ENCODE peak calls at places on chromosomes 6 and 20, in six cellular contexts. A is NCI-H774, K is left ventricle myocardium superior, U is retina, V is substantia nigra, O is dorsolateral prefrontal cortex. H is an unnamed sample.

GRCh38 chr20:9342651-9343050 is 171.7 kb upstream of the LAMP5 start:
- DNase-seq in A (no peak), K (no peak), U (no peak), V (no peak), O (no peak), H (no peak)

GRCh38 chr6:98041072-98041471 is 758.1 kb upstream of the MMS22L start:
- DNase-seq in A (no peak), K (no peak), U (no peak), V (no peak), O (no peak), H (no peak)

GRCh38 chr20:25256226-25256859 is 8.5 kb downstream of the PYGB start:
- DNase-seq in A (no peak), K (no peak), U (no peak), V (no peak), O (no peak), H (no peak)

GRCh38 chr20:49888341-49889244 is 26.7 kb downstream of the SPATA2 start:
- DNase-seq in A (no peak), K (no peak), U (peak), V (peak), O (peak), H (no peak)

GRCh38 chr6:37056439-37057127 is 51.1 kb downstream of the FGD2 start:
- DNase-seq in A (no peak), K (no peak), U (no peak), V (no peak), O (no peak), H (no peak)

GRCh38 chr6:153965996-153966395 is 73.0 kb upstream of the OPRM1 start:
- DNase-seq in A (no peak), K (no peak), U (no peak), V (no peak), O (no peak), H (no peak)

GRCh38 chr20:51497542-51498467 is 44.7 kb downstream of the NFATC2 start:
- DNase-seq in A (no peak), K (peak), U (no peak), V (no peak), O (no peak), H (no peak)

GRCh38 chr6:94636780-94637385 is 940.5 kb upstream of the MANEA start:
- DNase-seq in A (no peak), K (no peak), U (peak), V (no peak), O (no peak), H (no peak)

GRCh38 chr6:49462071-49462470 is 982 bp downstream of the MMUT start:
- DNase-seq in A (no peak), K (no peak), U (peak), V (no peak), O (no peak), H (no peak)

GRCh38 chr20:45919536-45919933 is 7.6 kb upstream of the PLTP start:
- DNase-seq in A (peak), K (peak), U (no peak), V (no peak), O (no peak), H (no peak)

GRCh38 chr6:63272397-63272796 is 47.4 kb downstream of the LGSN start:
- DNase-seq in A (peak), K (no peak), U (no peak), V (no peak), O (no peak), H (no peak)

GRCh38 chr20:58244517-58245030 is 16.1 kb upstream of the ANKRD60 start:
- DNase-seq in A (no peak), K (no peak), U (no peak), V (no peak), O (no peak), H (no peak)

GRCh38 chr6:89284963-89285735 is 29.9 kb downstream of the GABRR2 start:
- DNase-seq in A (no peak), K (no peak), U (no peak), V (no peak), O (no peak), H (no peak)

GRCh38 chr6:120774275-120774674 is 560.0 kb downstream of the TBC1D32 start:
- DNase-seq in A (no peak), K (no peak), U (no peak), V (no peak), O (no peak), H (no peak)

GRCh38 chr6:128580224-128581110 is 60.1 kb upstream of the PTPRK start:
- DNase-seq in A (no peak), K (peak), U (no peak), V (no peak), O (no peak), H (no peak)

GRCh38 chr20:48959902-48960550 is 38.5 kb downstream of the ARFGEF2 start:
- DNase-seq in A (no peak), K (no peak), U (no peak), V (no peak), O (no peak), H (no peak)

GRCh38 chr6:151651639-151652038 is 155.8 kb upstream of the ESR1 start:
- DNase-seq in A (no peak), K (no peak), U (no peak), V (no peak), O (no peak), H (no peak)

GRCh38 chr6:16762265-16762546 is 946 bp upstream of the ATXN1 start:
- DNase-seq in A (no peak), K (no peak), U (no peak), V (no peak), O (no peak), H (no peak)

GRCh38 chr6:146135167-146135566 is 106.3 kb downstream of the GRM1 start:
- DNase-seq in A (no peak), K (no peak), U (no peak), V (no peak), O (no peak), H (no peak)

GRCh38 chr20:4064118-4064962 is 49.0 kb upstream of the RNF24 start:
- DNase-seq in A (no peak), K (peak), U (no peak), V (peak), O (peak), H (peak)

GRCh38 chr20:45944151-45944964 is 9.9 kb downstream of the PCIF1 start:
- DNase-seq in A (no peak), K (peak), U (no peak), V (no peak), O (no peak), H (no peak)

GRCh38 chr6:20129290-20130088 is 82.8 kb downstream of the MBOAT1 start:
- DNase-seq in A (no peak), K (no peak), U (no peak), V (no peak), O (no peak), H (no peak)

GRCh38 chr6:33439956-33440648 is 14.3 kb upstream of the ZBTB9 start:
- DNase-seq in A (no peak), K (no peak), U (no peak), V (no peak), O (no peak), H (no peak)

GRCh38 chr6:159821111-159821510 is 21.0 kb downstream of the PNLDC1 start:
- DNase-seq in A (no peak), K (no peak), U (no peak), V (no peak), O (no peak), H (no peak)

H was measured in DMS153.